ENCODE peak calls at places on chromosomes 2 and 18, in six cellular contexts. X is GM12865, R is AG04450, Q is A549, N is heart left ventricle, D is cardiac fibroblast. H is an unnamed sample.

GRCh38 chr2:128286011-128286721 is 32.5 kb downstream of the HS6ST1 start:
- DNase-seq in X (no peak), R (no peak), Q (no peak), N (peak), D (no peak), H (no peak)

GRCh38 chr2:181036848-181037603 is 56.6 kb downstream of the UBE2E3 start:
- DNase-seq in X (no peak), R (peak), Q (no peak), N (no peak), D (peak), H (no peak)

GRCh38 chr2:239208470-239209180 is 192.2 kb downstream of the HDAC4 start:
- DNase-seq in X (no peak), R (no peak), Q (no peak), N (no peak), D (no peak), H (no peak)

GRCh38 chr2:85536479-85536878 is 2.5 kb upstream of the MAT2A start:
- DNase-seq in X (no peak), R (no peak), Q (no peak), N (no peak), D (peak), H (peak)

GRCh38 chr2:133576714-133577113 is 8.5 kb upstream of the NCKAP5 start:
- DNase-seq in X (no peak), R (no peak), Q (no peak), N (no peak), D (no peak), H (no peak)

GRCh38 chr2:191910518-191910917 is 63.6 kb upstream of the CAVIN2 start:
- DNase-seq in X (no peak), R (peak), Q (no peak), N (no peak), D (peak), H (peak)

GRCh38 chr2:222993920-222994650 is 57.9 kb upstream of the KCNE4 start:
- DNase-seq in X (no peak), R (peak), Q (no peak), N (peak), D (peak), H (no peak)

GRCh38 chr2:12057436-12058166 is 311.2 kb downstream of the LPIN1 start:
- DNase-seq in X (peak), R (no peak), Q (no peak), N (peak), D (no peak), H (peak)

GRCh38 chr18:76679259-76679658 is 143.1 kb upstream of the ZNF236 start:
- DNase-seq in X (no peak), R (no peak), Q (no peak), N (no peak), D (no peak), H (peak)

GRCh38 chr2:64942693-64943092 is 46.5 kb upstream of the SLC1A4 start:
- DNase-seq in X (no peak), R (no peak), Q (no peak), N (no peak), D (no peak), H (peak)

GRCh38 chr2:174587607-174588006 is 10.0 kb downstream of the WIPF1 start:
- DNase-seq in X (no peak), R (no peak), Q (no peak), N (no peak), D (no peak), H (no peak)

GRCh38 chr2:24399434-24400206 is 39.3 kb upstream of the ITSN2 start:
- DNase-seq in X (no peak), R (no peak), Q (no peak), N (no peak), D (no peak), H (no peak)

GRCh38 chr2:226679389-226680057 is 120.1 kb downstream of the IRS1 start:
- DNase-seq in X (no peak), R (no peak), Q (no peak), N (no peak), D (no peak), H (no peak)

GRCh38 chr18:60421356-60422118 is 49.0 kb upstream of the MC4R start:
- DNase-seq in X (no peak), R (no peak), Q (no peak), N (no peak), D (no peak), H (no peak)

GRCh38 chr2:118607663-118608062 is 239.8 kb downstream of the EN1 start:
- DNase-seq in X (no peak), R (no peak), Q (no peak), N (no peak), D (no peak), H (no peak)

GRCh38 chr2:130372833-130373807 is 17.3 kb downstream of the PTPN18 start:
- DNase-seq in X (no peak), R (no peak), Q (no peak), N (no peak), D (no peak), H (no peak)

GRCh38 chr2:240462704-240463273 is 27.3 kb downstream of the GPC1 start:
- DNase-seq in X (no peak), R (no peak), Q (no peak), N (peak), D (no peak), H (no peak)

GRCh38 chr18:55543130-55543704 is 44.8 kb downstream of the TCF4 start:
- DNase-seq in X (no peak), R (no peak), Q (no peak), N (no peak), D (no peak), H (no peak)

GRCh38 chr2:162071016-162071415 is 3.0 kb downstream of the DPP4 start:
- DNase-seq in X (no peak), R (no peak), Q (no peak), N (no peak), D (peak), H (no peak)

GRCh38 chr18:7117390-7118355 is at the start of gene LAMA1:
- DNase-seq in X (no peak), R (no peak), Q (no peak), N (no peak), D (peak), H (no peak)

GRCh38 chr18:9711361-9712129 is 3.4 kb downstream of the RAB31 start:
- DNase-seq in X (peak), R (no peak), Q (no peak), N (no peak), D (no peak), H (peak)

GRCh38 chr2:205679410-205680009 is 2.8 kb upstream of the NRP2 start:
- DNase-seq in X (no peak), R (no peak), Q (no peak), N (no peak), D (no peak), H (no peak)

GRCh38 chr2:222751821-222752719 is 80.6 kb downstream of the MOGAT1 start:
- DNase-seq in X (no peak), R (no peak), Q (no peak), N (no peak), D (no peak), H (no peak)

GRCh38 chr2:121080013-121080772 is 204.8 kb downstream of the TFCP2L1 start:
- DNase-seq in X (peak), R (peak), Q (peak), N (peak), D (peak), H (peak)

GRCh38 chr18:62751341-62751821 is 36.0 kb downstream of the PHLPP1 start:
- DNase-seq in X (peak), R (no peak), Q (no peak), N (peak), D (peak), H (no peak)

GRCh38 chr18:58590827-58591226 is 38.1 kb downstream of the ALPK2 start:
- DNase-seq in X (no peak), R (no peak), Q (no peak), N (no peak), D (no peak), H (no peak)

GRCh38 chr2:59167514-59167913 is 926.4 kb upstream of the FANCL start:
- DNase-seq in X (no peak), R (no peak), Q (no peak), N (no peak), D (no peak), H (no peak)

GRCh38 chr2:36812196-36812595 is 115.7 kb downstream of the VIT start:
- DNase-seq in X (no peak), R (no peak), Q (peak), N (no peak), D (no peak), H (peak)

GRCh38 chr2:33086400-33087015 is 139.8 kb downstream of the LTBP1 start:
- DNase-seq in X (no peak), R (no peak), Q (no peak), N (peak), D (peak), H (peak)

GRCh38 chr2:41741951-41742563 is 305.8 kb upstream of the PKDCC start:
- DNase-seq in X (peak), R (no peak), Q (no peak), N (no peak), D (no peak), H (no peak)

GRCh38 chr2:217402622-217403383 is 542.9 kb upstream of the TNP1 start:
- DNase-seq in X (no peak), R (no peak), Q (no peak), N (no peak), D (peak), H (no peak)

GRCh38 chr2:172299741-172300140 is 127.6 kb upstream of the ITGA6 start:
- DNase-seq in X (no peak), R (peak), Q (no peak), N (no peak), D (peak), H (no peak)

GRCh38 chr18:13236411-13236810 is 17.9 kb downstream of the LDLRAD4 start:
- DNase-seq in X (no peak), R (no peak), Q (no peak), N (no peak), D (no peak), H (no peak)
- H3K4me3 ChIP-seq in X (no peak), R (no peak), Q (no peak), N (no peak), D (no peak), H (no peak)

GRCh38 chr2:232522014-232522854 is 2.0 kb downstream of the PRSS56 start:
- DNase-seq in X (peak), R (no peak), Q (peak), N (peak), D (peak), H (peak)

GRCh38 chr2:232521524-232521923 is 1.3 kb downstream of the PRSS56 start:
- DNase-seq in X (no peak), R (no peak), Q (no peak), N (no peak), D (no peak), H (no peak)

GRCh38 chr2:232523682-232524597 is 2.0 kb upstream of the CHRND start:
- DNase-seq in X (peak), R (no peak), Q (peak), N (peak), D (peak), H (peak)

GRCh38 chr2:232524771-232525170 is 1.2 kb upstream of the CHRND start:
- DNase-seq in X (no peak), R (no peak), Q (no peak), N (no peak), D (no peak), H (no peak)

DNA sequence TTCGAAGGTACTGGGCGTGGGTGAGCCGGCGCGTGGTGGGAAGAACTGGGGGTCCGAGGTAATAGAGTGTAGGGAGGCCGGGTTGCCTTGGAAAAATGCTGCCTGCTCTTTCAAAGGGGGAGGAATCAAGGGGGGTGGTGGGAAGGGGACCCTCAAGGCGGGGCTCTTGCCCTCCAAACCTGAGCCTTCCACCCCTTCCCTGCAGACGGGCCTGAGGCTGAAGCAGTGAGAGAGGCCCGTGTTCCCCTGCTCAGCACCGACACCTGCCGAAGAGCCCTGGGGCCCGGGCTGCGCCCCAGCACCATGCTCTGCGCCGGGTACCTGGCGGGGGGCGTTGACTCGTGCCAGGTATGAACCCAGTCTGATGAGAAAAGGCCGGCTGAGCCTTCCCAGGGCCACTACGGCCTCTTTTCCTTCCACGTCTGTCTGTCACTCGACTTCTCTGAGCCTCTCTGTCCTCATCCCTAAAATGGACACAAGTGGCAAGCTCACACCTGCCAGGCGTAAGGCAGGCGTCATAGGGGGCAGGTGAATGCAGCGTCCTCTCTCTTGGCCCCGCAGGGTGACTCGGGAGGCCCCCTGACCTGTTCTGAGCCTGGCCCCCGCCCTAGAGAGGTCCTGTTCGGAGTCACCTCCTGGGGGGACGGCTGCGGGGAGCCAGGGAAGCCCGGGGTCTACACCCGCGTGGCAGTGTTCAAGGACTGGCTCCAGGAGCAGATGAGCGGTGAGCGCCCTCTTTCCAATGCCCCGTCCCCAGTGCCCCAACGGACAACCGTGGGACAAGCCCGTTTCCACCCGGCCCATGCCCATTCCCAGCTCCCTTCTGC is 2.9 kb downstream of the PRSS56 start:
- DNase-seq in X (no peak), R (no peak), Q (peak), N (no peak), D (no peak), H (no peak)
- H3K4me3 ChIP-seq in X (no peak), R (no peak), Q (peak), N (peak), D (no peak), H (no peak)

GRCh38 chr18:50398947-50399346 is 24.1 kb downstream of the SKA1 start:
- DNase-seq in X (no peak), R (no peak), Q (no peak), N (no peak), D (no peak), H (no peak)

GRCh38 chr18:50399582-50399981 is 24.7 kb downstream of the SKA1 start:
- DNase-seq in X (no peak), R (no peak), Q (no peak), N (no peak), D (no peak), H (no peak)

GRCh38 chr18:50396005-50396404 is 21.2 kb downstream of the SKA1 start:
- DNase-seq in X (no peak), R (no peak), Q (no peak), N (no peak), D (no peak), H (no peak)

GRCh38 chr18:50397023-50397422 is 22.2 kb downstream of the SKA1 start:
- DNase-seq in X (no peak), R (no peak), Q (no peak), N (no peak), D (peak), H (peak)

DNA sequence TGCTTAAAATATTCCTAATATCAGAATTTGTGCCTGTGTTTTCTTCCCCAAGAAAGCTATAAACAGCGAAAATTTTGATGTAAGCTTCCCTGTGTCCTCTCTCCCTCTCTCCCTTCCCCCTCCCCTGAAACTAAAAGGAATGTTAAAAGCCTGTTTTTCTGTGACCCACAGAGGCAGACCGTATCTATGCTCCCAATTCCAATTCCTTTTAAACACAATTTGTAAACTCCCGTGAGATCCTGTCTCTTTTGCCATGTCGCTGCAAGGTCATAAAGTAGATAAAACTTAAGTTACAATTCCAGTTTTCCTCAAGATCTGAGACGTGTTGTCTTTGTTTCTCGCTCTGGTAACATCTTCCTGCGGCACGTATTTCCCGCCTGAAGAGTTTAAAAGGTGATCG is 23.3 kb downstream of the SKA1 start:
- DNase-seq in X (no peak), R (no peak), Q (no peak), N (no peak), D (no peak), H (no peak)
- H3K4me3 ChIP-seq in X (no peak), R (no peak), Q (no peak), N (no peak), D (no peak), H (no peak)

DNA sequence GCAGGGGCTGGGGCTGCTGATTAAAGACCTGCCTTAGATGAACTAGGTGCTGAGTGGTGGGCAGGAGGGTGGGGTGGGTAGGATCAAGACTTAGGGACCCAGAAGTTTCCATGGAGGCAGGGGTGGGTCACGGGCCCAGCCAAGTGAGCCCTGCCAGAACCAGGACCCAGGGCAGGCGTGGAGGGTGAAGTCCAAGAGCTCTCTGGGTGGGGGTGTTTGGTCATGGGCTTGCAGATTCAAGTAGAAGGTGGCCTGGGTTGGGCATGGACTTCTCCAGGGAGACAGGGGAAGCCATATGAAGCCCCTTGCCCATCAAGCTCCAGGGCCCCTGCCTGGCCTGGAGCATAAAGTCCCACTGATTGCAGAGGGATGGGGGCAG is 168.8 kb downstream of the SMAD7 start:
- DNase-seq in X (no peak), R (no peak), Q (no peak), N (peak), D (no peak), H (no peak)
- H3K4me3 ChIP-seq in X (no peak), R (no peak), Q (no peak), N (peak), D (no peak), H (no peak)